ENCODE peak calls at places on chromosomes 7 and 10, in seven cellular contexts. One of them, this sample, is unnamed.

GRCh38 chr10:62772186-62772950 is 32.2 kb upstream of the ADO start:
- DNase-seq in pancreas: no peak
- DNase-seq in HCT116: no peak
- DNase-seq in epithelial cell of esophagus: no peak
- DNase-seq in astrocyte: peak
- DNase-seq in stomach: no peak
- DNase-seq in GM12865: peak
- DNase-seq in this sample: no peak

GRCh38 chr10:14588084-14588937 is 186.4 kb downstream of the FAM107B start:
- DNase-seq in pancreas: no peak
- DNase-seq in HCT116: no peak
- DNase-seq in epithelial cell of esophagus: peak
- DNase-seq in astrocyte: peak
- DNase-seq in stomach: no peak
- DNase-seq in GM12865: peak
- DNase-seq in this sample: no peak

GRCh38 chr10:49616421-49617230 is 2.8 kb downstream of the CHAT start:
- DNase-seq in pancreas: no peak
- DNase-seq in HCT116: no peak
- DNase-seq in epithelial cell of esophagus: no peak
- DNase-seq in astrocyte: no peak
- DNase-seq in stomach: no peak
- DNase-seq in GM12865: no peak
- DNase-seq in this sample: no peak

GRCh38 chr7:151174246-151175046 is 7.0 kb upstream of the GBX1 start:
- DNase-seq in pancreas: peak
- DNase-seq in HCT116: no peak
- DNase-seq in epithelial cell of esophagus: no peak
- DNase-seq in astrocyte: peak
- DNase-seq in stomach: peak
- DNase-seq in GM12865: no peak
- DNase-seq in this sample: no peak

GRCh38 chr7:117008849-117009531 is 55.7 kb downstream of the ST7 start:
- DNase-seq in pancreas: no peak
- DNase-seq in HCT116: no peak
- DNase-seq in epithelial cell of esophagus: no peak
- DNase-seq in astrocyte: peak
- DNase-seq in stomach: no peak
- DNase-seq in GM12865: peak
- DNase-seq in this sample: no peak

GRCh38 chr7:105975770-105976428 is 12.8 kb downstream of the CDHR3 start:
- DNase-seq in pancreas: no peak
- DNase-seq in HCT116: no peak
- DNase-seq in epithelial cell of esophagus: peak
- DNase-seq in astrocyte: peak
- DNase-seq in stomach: no peak
- DNase-seq in GM12865: no peak
- DNase-seq in this sample: peak

GRCh38 chr7:82411732-82412131 is 31.8 kb downstream of the CACNA2D1 start:
- DNase-seq in pancreas: no peak
- DNase-seq in HCT116: no peak
- DNase-seq in epithelial cell of esophagus: no peak
- DNase-seq in astrocyte: no peak
- DNase-seq in stomach: no peak
- DNase-seq in GM12865: no peak
- DNase-seq in this sample: no peak

GRCh38 chr10:113520606-113521481 is 32.0 kb upstream of the HABP2 start:
- DNase-seq in pancreas: peak
- DNase-seq in HCT116: peak
- DNase-seq in epithelial cell of esophagus: peak
- DNase-seq in astrocyte: peak
- DNase-seq in stomach: peak
- DNase-seq in GM12865: peak
- DNase-seq in this sample: peak

GRCh38 chr10:43137701-43137970 is 609 bp upstream of the CSGALNACT2 start:
- DNase-seq in pancreas: no peak
- DNase-seq in HCT116: no peak
- DNase-seq in epithelial cell of esophagus: peak
- DNase-seq in astrocyte: peak
- DNase-seq in stomach: no peak
- DNase-seq in GM12865: peak
- DNase-seq in this sample: no peak

GRCh38 chr7:88132725-88133124 is 87.1 kb downstream of the SRI start:
- DNase-seq in pancreas: no peak
- DNase-seq in HCT116: no peak
- DNase-seq in epithelial cell of esophagus: no peak
- DNase-seq in astrocyte: no peak
- DNase-seq in stomach: no peak
- DNase-seq in GM12865: no peak
- DNase-seq in this sample: no peak

GRCh38 chr7:7178906-7179305 is 3.4 kb upstream of the C1GALT1 start:
- DNase-seq in pancreas: no peak
- DNase-seq in HCT116: no peak
- DNase-seq in epithelial cell of esophagus: peak
- DNase-seq in astrocyte: no peak
- DNase-seq in stomach: no peak
- DNase-seq in GM12865: no peak
- DNase-seq in this sample: no peak

GRCh38 chr10:86033581-86033980 is 333.0 kb downstream of the GRID1 start:
- DNase-seq in pancreas: no peak
- DNase-seq in HCT116: no peak
- DNase-seq in epithelial cell of esophagus: no peak
- DNase-seq in astrocyte: no peak
- DNase-seq in stomach: no peak
- DNase-seq in GM12865: no peak
- DNase-seq in this sample: no peak

GRCh38 chr10:61779276-61779675 is 116.5 kb downstream of the CABCOCO1 start:
- DNase-seq in pancreas: no peak
- DNase-seq in HCT116: no peak
- DNase-seq in epithelial cell of esophagus: no peak
- DNase-seq in astrocyte: no peak
- DNase-seq in stomach: no peak
- DNase-seq in GM12865: no peak
- DNase-seq in this sample: no peak

DNA sequence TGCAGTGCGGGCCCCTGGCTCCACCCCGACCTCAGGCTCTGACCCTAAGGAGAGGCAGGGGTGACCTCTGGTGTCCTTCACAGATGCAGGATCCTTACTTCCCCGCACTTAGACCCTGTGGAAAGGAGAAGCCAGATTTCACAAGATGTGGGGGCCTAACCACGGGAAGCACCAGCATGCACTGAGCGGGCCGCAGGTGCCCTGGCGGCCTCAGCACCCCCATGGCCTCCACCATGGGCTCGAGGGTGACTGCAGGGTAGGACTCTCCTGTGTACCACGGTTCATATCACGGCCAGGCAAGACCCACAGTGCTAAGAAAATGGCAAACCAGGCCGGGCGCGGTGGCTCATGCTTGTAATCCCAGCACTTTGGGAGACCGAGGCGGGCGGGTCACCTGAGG is 410.0 kb upstream of the FOXK1 start:
- DNase-seq in pancreas: no peak
- DNase-seq in HCT116: no peak
- DNase-seq in epithelial cell of esophagus: no peak
- DNase-seq in astrocyte: no peak
- DNase-seq in stomach: no peak
- DNase-seq in GM12865: no peak
- DNase-seq in this sample: no peak
- TF ChIP-seq CTCF in pancreas: no peak
- TF ChIP-seq CTCF in HCT116: no peak
- TF ChIP-seq CTCF in epithelial cell of esophagus: no peak
- TF ChIP-seq CTCF in astrocyte: no peak
- TF ChIP-seq CTCF in stomach: no peak
- TF ChIP-seq CTCF in GM12865: no peak
- TF ChIP-seq CTCF in this sample: no peak

DNA sequence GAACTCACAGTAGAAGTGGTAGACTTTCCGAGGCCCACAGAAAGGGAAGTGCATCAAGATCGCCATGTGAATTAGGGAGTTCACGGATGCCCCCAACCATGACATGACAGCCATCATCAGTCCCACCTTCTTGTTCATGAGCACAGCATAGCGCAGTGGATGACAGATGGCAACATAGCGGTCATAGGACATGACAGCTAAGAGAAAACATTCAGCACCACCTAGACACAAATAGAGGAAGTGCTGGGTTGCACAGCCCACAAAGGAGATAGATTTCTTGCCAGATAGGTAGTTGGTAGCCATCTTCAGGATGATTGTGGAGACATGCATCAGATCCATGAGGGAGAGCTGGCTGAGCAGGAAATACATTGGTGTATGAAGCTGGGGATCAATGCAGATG is 342 bp downstream of the OR2AE1 start:
- DNase-seq in pancreas: no peak
- DNase-seq in HCT116: no peak
- DNase-seq in epithelial cell of esophagus: no peak
- DNase-seq in astrocyte: no peak
- DNase-seq in stomach: no peak
- DNase-seq in GM12865: no peak
- DNase-seq in this sample: no peak
- H3K4me3 ChIP-seq in pancreas: no peak
- H3K4me3 ChIP-seq in HCT116: no peak
- H3K4me3 ChIP-seq in epithelial cell of esophagus: no peak
- H3K4me3 ChIP-seq in astrocyte: no peak
- H3K4me3 ChIP-seq in stomach: no peak
- H3K4me3 ChIP-seq in GM12865: no peak
- H3K4me3 ChIP-seq in this sample: no peak

DNA sequence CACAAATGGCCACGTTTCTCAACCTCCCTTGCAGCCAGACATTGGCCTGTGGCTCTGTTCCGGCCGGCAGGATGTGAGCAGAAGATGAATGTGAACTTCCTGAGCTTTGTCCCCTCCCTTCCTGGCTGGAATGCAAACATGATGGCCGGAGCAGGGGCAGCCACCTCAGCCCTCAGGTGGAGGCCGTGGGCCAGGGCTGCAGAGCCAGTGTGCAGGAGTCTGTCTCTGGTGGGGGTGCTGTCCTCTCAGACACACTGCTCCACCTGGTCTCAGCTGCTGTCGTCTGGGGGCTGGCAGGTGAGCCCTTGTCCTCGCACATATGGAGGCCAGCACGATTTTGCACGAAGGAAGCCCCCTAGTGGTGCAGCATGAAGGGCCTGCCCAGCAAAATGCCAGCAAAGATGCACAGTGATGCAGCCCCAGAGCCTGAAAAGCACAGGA is 25.3 kb upstream of the PWWP2B start:
- DNase-seq in pancreas: no peak
- DNase-seq in HCT116: peak
- DNase-seq in epithelial cell of esophagus: no peak
- DNase-seq in astrocyte: no peak
- DNase-seq in stomach: no peak
- DNase-seq in GM12865: peak
- DNase-seq in this sample: no peak
- TF ChIP-seq CTCF in pancreas: no peak
- TF ChIP-seq CTCF in HCT116: peak
- TF ChIP-seq CTCF in epithelial cell of esophagus: peak
- TF ChIP-seq CTCF in astrocyte: peak
- TF ChIP-seq CTCF in stomach: no peak
- TF ChIP-seq CTCF in GM12865: peak
- TF ChIP-seq CTCF in this sample: peak

GRCh38 chr10:130013938-130014733 is 50.1 kb upstream of the EBF3 start:
- DNase-seq in pancreas: no peak
- DNase-seq in HCT116: no peak
- DNase-seq in epithelial cell of esophagus: no peak
- DNase-seq in astrocyte: no peak
- DNase-seq in stomach: no peak
- DNase-seq in GM12865: no peak
- DNase-seq in this sample: no peak
- H3K4me3 ChIP-seq in pancreas: no peak
- H3K4me3 ChIP-seq in HCT116: no peak
- H3K4me3 ChIP-seq in epithelial cell of esophagus: no peak
- H3K4me3 ChIP-seq in astrocyte: no peak
- H3K4me3 ChIP-seq in stomach: no peak
- H3K4me3 ChIP-seq in GM12865: no peak
- H3K4me3 ChIP-seq in this sample: no peak

GRCh38 chr10:82377608-82378007 is 502.6 kb downstream of the NRG3 start:
- DNase-seq in pancreas: peak
- DNase-seq in HCT116: no peak
- DNase-seq in epithelial cell of esophagus: no peak
- DNase-seq in astrocyte: no peak
- DNase-seq in stomach: no peak
- DNase-seq in GM12865: peak
- DNase-seq in this sample: no peak
- TF ChIP-seq CTCF in pancreas: no peak
- TF ChIP-seq CTCF in HCT116: no peak
- TF ChIP-seq CTCF in epithelial cell of esophagus: no peak
- TF ChIP-seq CTCF in astrocyte: peak
- TF ChIP-seq CTCF in stomach: no peak
- TF ChIP-seq CTCF in GM12865: no peak
- TF ChIP-seq CTCF in this sample: peak

DNA sequence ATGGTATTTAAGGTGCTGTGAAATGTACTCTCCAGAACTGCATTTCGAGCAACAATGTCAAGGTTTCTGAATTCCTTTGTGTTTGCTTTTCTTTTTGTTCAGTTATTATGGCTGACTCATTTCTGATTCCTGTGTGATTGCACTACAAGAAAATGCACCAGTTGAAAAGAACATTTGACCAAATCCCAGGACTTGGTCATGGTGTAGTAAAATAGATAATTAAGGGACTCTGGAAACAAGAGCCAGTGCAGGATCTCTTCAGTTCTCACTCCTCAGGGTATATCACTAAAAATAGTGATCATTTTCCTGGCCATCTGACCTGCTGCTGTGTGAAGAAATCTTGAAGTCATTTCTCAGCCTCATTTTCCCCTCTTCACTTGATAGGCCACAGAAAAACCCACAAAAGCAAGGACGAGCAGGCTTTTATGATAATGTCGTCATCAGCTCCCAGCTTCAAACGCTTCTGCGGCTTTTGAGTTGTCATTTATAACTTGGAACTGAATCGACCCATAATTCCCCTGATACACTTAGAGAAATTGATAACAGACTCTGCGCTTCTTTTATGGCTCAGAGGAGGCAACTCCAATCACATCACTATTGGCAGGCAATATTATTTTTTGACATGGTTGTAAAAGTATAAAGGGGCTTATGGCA is 274.7 kb downstream of the HDAC9 start:
- DNase-seq in pancreas: no peak
- DNase-seq in HCT116: no peak
- DNase-seq in epithelial cell of esophagus: peak
- DNase-seq in astrocyte: peak
- DNase-seq in stomach: no peak
- DNase-seq in GM12865: no peak
- DNase-seq in this sample: no peak
- H3K4me3 ChIP-seq in pancreas: no peak
- H3K4me3 ChIP-seq in HCT116: no peak
- H3K4me3 ChIP-seq in epithelial cell of esophagus: no peak
- H3K4me3 ChIP-seq in astrocyte: peak
- H3K4me3 ChIP-seq in stomach: no peak
- H3K4me3 ChIP-seq in GM12865: no peak
- H3K4me3 ChIP-seq in this sample: no peak